ENCODE peak calls at places on chromosomes 1 and 21, in four cellular contexts. C, K, S and M are unnamed samples.

GRCh38 chr1:29286194-29286767 is 50.0 kb downstream of the PTPRU start:
- DNase-seq in C (no peak), S (no peak), K (no peak), M (no peak)

GRCh38 chr1:24558902-24559791 is 3.3 kb downstream of the NCMAP start:
- DNase-seq in S (peak), K (peak), C (peak), M (no peak)

GRCh38 chr1:7993593-7994479 is 32.3 kb downstream of the ERRFI1 start:
- DNase-seq in S (peak), C (peak), K (no peak), M (no peak)

GRCh38 chr1:63935553-63935952 is 161.7 kb downstream of the ROR1 start:
- DNase-seq in S (no peak), C (no peak), K (no peak), M (no peak)

GRCh38 chr1:29648026-29648425 is 411.7 kb downstream of the PTPRU start:
- DNase-seq in K (no peak), S (peak), C (no peak), M (no peak)

GRCh38 chr1:36125129-36125991 is at the start of gene COL8A2:
- DNase-seq in K (peak), C (no peak), S (peak), M (no peak)

GRCh38 chr1:179120736-179121135 is 38.9 kb downstream of the TOR3A start:
- DNase-seq in S (no peak), K (no peak), C (no peak), M (no peak)

GRCh38 chr1:34279971-34280370 is 103.3 kb downstream of the C1orf94 start:
- DNase-seq in S (no peak), C (no peak), K (no peak), M (no peak)

GRCh38 chr1:200038645-200038986 is 11.1 kb downstream of the NR5A2 start:
- DNase-seq in K (peak), S (no peak), C (no peak), M (no peak)

GRCh38 chr1:1418464-1419362 is 2.4 kb downstream of the ANKRD65 start:
- DNase-seq in C (no peak), K (no peak), S (no peak), M (no peak)

GRCh38 chr1:212281589-212281988 is 3.6 kb upstream of the PPP2R5A start:
- DNase-seq in C (no peak), S (no peak), K (no peak), M (no peak)

GRCh38 chr21:33386222-33386784 is 16.9 kb upstream of the IFNGR2 start:
- DNase-seq in C (no peak), K (peak), S (no peak), M (no peak)

GRCh38 chr1:231053493-231054162 is 13.6 kb upstream of the FAM89A start:
- DNase-seq in C (no peak), K (no peak), S (no peak), M (no peak)

GRCh38 chr21:33685613-33686197 is 43.4 kb downstream of the ITSN1 start:
- DNase-seq in C (no peak), K (no peak), S (no peak), M (no peak)

GRCh38 chr1:6140413-6140812 is 39.7 kb downstream of the CHD5 start:
- DNase-seq in K (peak), S (no peak), C (no peak), M (no peak)

GRCh38 chr1:103211073-103211472 is 102.8 kb upstream of the COL11A1 start:
- DNase-seq in S (no peak), K (no peak), C (no peak), M (no peak)

GRCh38 chr1:6121651-6122370 is 58.3 kb downstream of the CHD5 start:
- DNase-seq in C (no peak), S (no peak), K (peak), M (peak)

GRCh38 chr1:232891116-232891515 is 59.3 kb upstream of the NTPCR start:
- DNase-seq in C (no peak), S (no peak), K (no peak), M (no peak)

GRCh38 chr1:12159826-12160225 is 7.0 kb upstream of the TNFRSF1B start:
- DNase-seq in S (no peak), K (no peak), C (no peak), M (no peak)

GRCh38 chr1:114131526-114132220 is 22.0 kb downstream of the SYT6 start:
- DNase-seq in C (no peak), S (peak), K (no peak), M (no peak)

GRCh38 chr1:28282426-28283407 is 23.4 kb downstream of the SESN2 start:
- DNase-seq in S (no peak), C (no peak), K (no peak), M (no peak)

GRCh38 chr1:67575861-67576260 is 109.1 kb upstream of the GADD45A start:
- DNase-seq in K (no peak), S (no peak), C (peak), M (no peak)

GRCh38 chr21:44758781-44759627 is 42.6 kb downstream of the UBE2G2 start:
- DNase-seq in K (no peak), S (peak), C (no peak), M (no peak)

GRCh38 chr1:20439282-20439681 is 46.7 kb downstream of the CAMK2N1 start:
- DNase-seq in C (peak), K (peak), S (no peak), M (no peak)

GRCh38 chr1:172352435-172352834 is 68.0 kb upstream of the C1orf105 start:
- DNase-seq in C (no peak), K (no peak), S (no peak), M (no peak)

GRCh38 chr1:182093781-182094180 is 32.3 kb upstream of the ZNF648 start:
- DNase-seq in K (no peak), C (no peak), S (no peak), M (no peak)

GRCh38 chr1:197024460-197024859 is 42.6 kb downstream of the F13B start:
- DNase-seq in C (no peak), S (no peak), K (no peak), M (no peak)

GRCh38 chr1:230682882-230683610 is 30.9 kb downstream of the AGT start:
- DNase-seq in C (peak), K (no peak), S (no peak), M (no peak)

GRCh38 chr1:62045579-62045978 is 149.1 kb upstream of the L1TD1 start:
- DNase-seq in S (no peak), K (no peak), C (no peak), M (no peak)